ENCODE peak calls at places on chromosomes 11 and 22, in ten cellular contexts. One of them, this sample, is unnamed. For H3K36me3, the result is how much of the 10 kb centered on the place peaks cover.

GRCh38 chr22:24392218-24392931 is 35.0 kb upstream of the ADORA2A start:
- DNase-seq in keratinocyte: no peak
- DNase-seq in CD8-positive, alpha-beta T cell: no peak
- DNase-seq in SK-N-SH: peak
- DNase-seq in sigmoid colon: no peak
- DNase-seq in left ventricle myocardium inferior: no peak
- DNase-seq in esophagus squamous epithelium: no peak
- DNase-seq in bronchial epithelial cell: no peak
- DNase-seq in spleen: no peak
- DNase-seq in thyroid gland: no peak
- DNase-seq in this sample: no peak

GRCh38 chr11:62999649-63000048 is 14.9 kb upstream of the SLC22A6 start:
- DNase-seq in keratinocyte: no peak
- DNase-seq in CD8-positive, alpha-beta T cell: no peak
- DNase-seq in SK-N-SH: no peak
- DNase-seq in sigmoid colon: no peak
- DNase-seq in left ventricle myocardium inferior: no peak
- DNase-seq in esophagus squamous epithelium: no peak
- DNase-seq in bronchial epithelial cell: peak
- DNase-seq in spleen: no peak
- DNase-seq in thyroid gland: peak
- DNase-seq in this sample: no peak

GRCh38 chr22:30861688-30862552 is 106.7 kb downstream of the MORC2 start:
- DNase-seq in keratinocyte: no peak
- DNase-seq in CD8-positive, alpha-beta T cell: no peak
- DNase-seq in SK-N-SH: peak
- DNase-seq in sigmoid colon: no peak
- DNase-seq in left ventricle myocardium inferior: no peak
- DNase-seq in esophagus squamous epithelium: no peak
- DNase-seq in bronchial epithelial cell: no peak
- DNase-seq in spleen: peak
- DNase-seq in thyroid gland: no peak
- DNase-seq in this sample: no peak

GRCh38 chr11:12024314-12024926 is 16.0 kb upstream of the DKK3 start:
- DNase-seq in keratinocyte: no peak
- DNase-seq in CD8-positive, alpha-beta T cell: no peak
- DNase-seq in SK-N-SH: no peak
- DNase-seq in sigmoid colon: no peak
- DNase-seq in left ventricle myocardium inferior: no peak
- DNase-seq in esophagus squamous epithelium: no peak
- DNase-seq in bronchial epithelial cell: no peak
- DNase-seq in spleen: no peak
- DNase-seq in thyroid gland: no peak
- DNase-seq in this sample: no peak

GRCh38 chr22:48960576-48960975 is 867.1 kb downstream of the BRD1 start:
- DNase-seq in keratinocyte: no peak
- DNase-seq in CD8-positive, alpha-beta T cell: no peak
- DNase-seq in SK-N-SH: no peak
- DNase-seq in sigmoid colon: no peak
- DNase-seq in left ventricle myocardium inferior: peak
- DNase-seq in esophagus squamous epithelium: no peak
- DNase-seq in bronchial epithelial cell: no peak
- DNase-seq in spleen: peak
- DNase-seq in thyroid gland: no peak
- DNase-seq in this sample: peak

GRCh38 chr11:27012254-27012921 is 18.5 kb downstream of the FIBIN start:
- DNase-seq in keratinocyte: no peak
- DNase-seq in CD8-positive, alpha-beta T cell: no peak
- DNase-seq in SK-N-SH: peak
- DNase-seq in sigmoid colon: no peak
- DNase-seq in left ventricle myocardium inferior: no peak
- DNase-seq in esophagus squamous epithelium: no peak
- DNase-seq in bronchial epithelial cell: peak
- DNase-seq in spleen: no peak
- DNase-seq in thyroid gland: no peak
- DNase-seq in this sample: no peak

GRCh38 chr11:67497656-67498291 is 7.4 kb downstream of the PITPNM1 start:
- DNase-seq in keratinocyte: no peak
- DNase-seq in CD8-positive, alpha-beta T cell: no peak
- DNase-seq in SK-N-SH: no peak
- DNase-seq in sigmoid colon: no peak
- DNase-seq in left ventricle myocardium inferior: no peak
- DNase-seq in esophagus squamous epithelium: no peak
- DNase-seq in bronchial epithelial cell: no peak
- DNase-seq in spleen: no peak
- DNase-seq in thyroid gland: no peak
- DNase-seq in this sample: no peak

GRCh38 chr11:10660323-10660722 is 33.2 kb downstream of the IRAG1 start:
- DNase-seq in keratinocyte: no peak
- DNase-seq in CD8-positive, alpha-beta T cell: no peak
- DNase-seq in SK-N-SH: no peak
- DNase-seq in sigmoid colon: peak
- DNase-seq in left ventricle myocardium inferior: no peak
- DNase-seq in esophagus squamous epithelium: no peak
- DNase-seq in bronchial epithelial cell: no peak
- DNase-seq in spleen: no peak
- DNase-seq in thyroid gland: no peak
- DNase-seq in this sample: no peak

GRCh38 chr22:49712195-49712791 is 115.4 kb downstream of the BRD1 start:
- DNase-seq in keratinocyte: no peak
- DNase-seq in CD8-positive, alpha-beta T cell: no peak
- DNase-seq in SK-N-SH: no peak
- DNase-seq in sigmoid colon: no peak
- DNase-seq in left ventricle myocardium inferior: no peak
- DNase-seq in esophagus squamous epithelium: no peak
- DNase-seq in bronchial epithelial cell: no peak
- DNase-seq in spleen: peak
- DNase-seq in thyroid gland: peak
- DNase-seq in this sample: no peak

GRCh38 chr11:68016904-68017817 is 7.0 kb downstream of the ALDH3B1 start:
- DNase-seq in keratinocyte: no peak
- DNase-seq in CD8-positive, alpha-beta T cell: no peak
- DNase-seq in SK-N-SH: no peak
- DNase-seq in sigmoid colon: no peak
- DNase-seq in left ventricle myocardium inferior: no peak
- DNase-seq in esophagus squamous epithelium: no peak
- DNase-seq in bronchial epithelial cell: no peak
- DNase-seq in spleen: no peak
- DNase-seq in thyroid gland: no peak
- DNase-seq in this sample: no peak

GRCh38 chr11:12404461-12404860 is 27.1 kb downstream of the PARVA start:
- DNase-seq in keratinocyte: no peak
- DNase-seq in CD8-positive, alpha-beta T cell: no peak
- DNase-seq in SK-N-SH: no peak
- DNase-seq in sigmoid colon: peak
- DNase-seq in left ventricle myocardium inferior: peak
- DNase-seq in esophagus squamous epithelium: no peak
- DNase-seq in bronchial epithelial cell: no peak
- DNase-seq in spleen: no peak
- DNase-seq in thyroid gland: peak
- DNase-seq in this sample: no peak

GRCh38 chr11:106399075-106399500 is 321.6 kb downstream of the AASDHPPT start:
- DNase-seq in keratinocyte: peak
- DNase-seq in CD8-positive, alpha-beta T cell: no peak
- DNase-seq in SK-N-SH: peak
- DNase-seq in sigmoid colon: no peak
- DNase-seq in left ventricle myocardium inferior: no peak
- DNase-seq in esophagus squamous epithelium: no peak
- DNase-seq in bronchial epithelial cell: peak
- DNase-seq in spleen: no peak
- DNase-seq in thyroid gland: no peak
- DNase-seq in this sample: peak

GRCh38 chr11:117226388-117227385 is 5.2 kb downstream of the PCSK7 start:
- DNase-seq in keratinocyte: peak
- DNase-seq in CD8-positive, alpha-beta T cell: peak
- DNase-seq in SK-N-SH: peak
- DNase-seq in sigmoid colon: peak
- DNase-seq in left ventricle myocardium inferior: no peak
- DNase-seq in esophagus squamous epithelium: no peak
- DNase-seq in bronchial epithelial cell: peak
- DNase-seq in spleen: no peak
- DNase-seq in thyroid gland: peak
- DNase-seq in this sample: peak

GRCh38 chr11:1760351-1761109 is 3.2 kb downstream of the CTSD start:
- DNase-seq in keratinocyte: no peak
- DNase-seq in CD8-positive, alpha-beta T cell: no peak
- DNase-seq in SK-N-SH: no peak
- DNase-seq in sigmoid colon: peak
- DNase-seq in left ventricle myocardium inferior: peak
- DNase-seq in esophagus squamous epithelium: no peak
- DNase-seq in bronchial epithelial cell: no peak
- DNase-seq in spleen: peak
- DNase-seq in thyroid gland: peak
- DNase-seq in this sample: no peak

GRCh38 chr11:1228921-1229451 is 6.1 kb downstream of the MUC5B start:
- DNase-seq in keratinocyte: no peak
- DNase-seq in CD8-positive, alpha-beta T cell: no peak
- DNase-seq in SK-N-SH: peak
- DNase-seq in sigmoid colon: no peak
- DNase-seq in left ventricle myocardium inferior: no peak
- DNase-seq in esophagus squamous epithelium: no peak
- DNase-seq in bronchial epithelial cell: no peak
- DNase-seq in spleen: peak
- DNase-seq in thyroid gland: no peak
- DNase-seq in this sample: no peak

GRCh38 chr11:69638941-69639681 is 1.8 kb upstream of the CCND1 start:
- DNase-seq in keratinocyte: peak
- DNase-seq in CD8-positive, alpha-beta T cell: no peak
- DNase-seq in SK-N-SH: peak
- DNase-seq in sigmoid colon: peak
- DNase-seq in left ventricle myocardium inferior: peak
- DNase-seq in esophagus squamous epithelium: no peak
- DNase-seq in bronchial epithelial cell: peak
- DNase-seq in spleen: peak
- DNase-seq in thyroid gland: peak
- DNase-seq in this sample: peak

GRCh38 chr11:15845261-15845660 is 511.1 kb downstream of the SOX6 start:
- DNase-seq in keratinocyte: no peak
- DNase-seq in CD8-positive, alpha-beta T cell: no peak
- DNase-seq in SK-N-SH: no peak
- DNase-seq in sigmoid colon: no peak
- DNase-seq in left ventricle myocardium inferior: no peak
- DNase-seq in esophagus squamous epithelium: no peak
- DNase-seq in bronchial epithelial cell: no peak
- DNase-seq in spleen: no peak
- DNase-seq in thyroid gland: peak
- DNase-seq in this sample: no peak

GRCh38 chr11:94855666-94856065 is 87.5 kb downstream of the AMOTL1 start:
- DNase-seq in keratinocyte: no peak
- DNase-seq in CD8-positive, alpha-beta T cell: no peak
- DNase-seq in SK-N-SH: no peak
- DNase-seq in sigmoid colon: no peak
- DNase-seq in left ventricle myocardium inferior: no peak
- DNase-seq in esophagus squamous epithelium: no peak
- DNase-seq in bronchial epithelial cell: no peak
- DNase-seq in spleen: no peak
- DNase-seq in thyroid gland: peak
- DNase-seq in this sample: no peak
- H3K36me3 ChIP-seq in keratinocyte: under half
- H3K36me3 ChIP-seq in CD8-positive, alpha-beta T cell: under half
- H3K36me3 ChIP-seq in SK-N-SH: half or more
- H3K36me3 ChIP-seq in sigmoid colon: half or more
- H3K36me3 ChIP-seq in left ventricle myocardium inferior: half or more
- H3K36me3 ChIP-seq in esophagus squamous epithelium: half or more
- H3K36me3 ChIP-seq in bronchial epithelial cell: under half
- H3K36me3 ChIP-seq in spleen: half or more
- H3K36me3 ChIP-seq in thyroid gland: under half
- H3K36me3 ChIP-seq in this sample: half or more

GRCh38 chr11:20259506-20259905 is 99.2 kb upstream of the DBX1 start:
- DNase-seq in keratinocyte: no peak
- DNase-seq in CD8-positive, alpha-beta T cell: no peak
- DNase-seq in SK-N-SH: no peak
- DNase-seq in sigmoid colon: no peak
- DNase-seq in left ventricle myocardium inferior: no peak
- DNase-seq in esophagus squamous epithelium: no peak
- DNase-seq in bronchial epithelial cell: no peak
- DNase-seq in spleen: no peak
- DNase-seq in thyroid gland: no peak
- DNase-seq in this sample: no peak

GRCh38 chr11:20258496-20258895 is 98.2 kb upstream of the DBX1 start:
- DNase-seq in keratinocyte: no peak
- DNase-seq in CD8-positive, alpha-beta T cell: no peak
- DNase-seq in SK-N-SH: no peak
- DNase-seq in sigmoid colon: no peak
- DNase-seq in left ventricle myocardium inferior: no peak
- DNase-seq in esophagus squamous epithelium: no peak
- DNase-seq in bronchial epithelial cell: no peak
- DNase-seq in spleen: no peak
- DNase-seq in thyroid gland: no peak
- DNase-seq in this sample: no peak

GRCh38 chr11:20260307-20260706 is 100.0 kb upstream of the DBX1 start:
- DNase-seq in keratinocyte: no peak
- DNase-seq in CD8-positive, alpha-beta T cell: no peak
- DNase-seq in SK-N-SH: no peak
- DNase-seq in sigmoid colon: no peak
- DNase-seq in left ventricle myocardium inferior: no peak
- DNase-seq in esophagus squamous epithelium: no peak
- DNase-seq in bronchial epithelial cell: no peak
- DNase-seq in spleen: no peak
- DNase-seq in thyroid gland: no peak
- DNase-seq in this sample: no peak

GRCh38 chr11:20256925-20257324 is 96.7 kb upstream of the DBX1 start:
- DNase-seq in keratinocyte: no peak
- DNase-seq in CD8-positive, alpha-beta T cell: no peak
- DNase-seq in SK-N-SH: no peak
- DNase-seq in sigmoid colon: no peak
- DNase-seq in left ventricle myocardium inferior: no peak
- DNase-seq in esophagus squamous epithelium: no peak
- DNase-seq in bronchial epithelial cell: no peak
- DNase-seq in spleen: no peak
- DNase-seq in thyroid gland: no peak
- DNase-seq in this sample: no peak

GRCh38 chr11:20261526-20261925 is 101.3 kb upstream of the DBX1 start:
- DNase-seq in keratinocyte: no peak
- DNase-seq in CD8-positive, alpha-beta T cell: no peak
- DNase-seq in SK-N-SH: no peak
- DNase-seq in sigmoid colon: no peak
- DNase-seq in left ventricle myocardium inferior: no peak
- DNase-seq in esophagus squamous epithelium: no peak
- DNase-seq in bronchial epithelial cell: no peak
- DNase-seq in spleen: no peak
- DNase-seq in thyroid gland: no peak
- DNase-seq in this sample: no peak
- TF ChIP-seq CTCF in keratinocyte: no peak
- TF ChIP-seq CTCF in CD8-positive, alpha-beta T cell: no peak
- TF ChIP-seq CTCF in SK-N-SH: no peak
- TF ChIP-seq CTCF in sigmoid colon: no peak
- TF ChIP-seq CTCF in left ventricle myocardium inferior: no peak
- TF ChIP-seq CTCF in esophagus squamous epithelium: no peak
- TF ChIP-seq CTCF in bronchial epithelial cell: no peak
- TF ChIP-seq CTCF in spleen: no peak
- TF ChIP-seq CTCF in thyroid gland: no peak
- TF ChIP-seq CTCF in this sample: no peak

GRCh38 chr22:43983808-43984207 is 28.6 kb downstream of the SAMM50 start:
- DNase-seq in keratinocyte: no peak
- DNase-seq in CD8-positive, alpha-beta T cell: no peak
- DNase-seq in SK-N-SH: no peak
- DNase-seq in sigmoid colon: peak
- DNase-seq in left ventricle myocardium inferior: no peak
- DNase-seq in esophagus squamous epithelium: no peak
- DNase-seq in bronchial epithelial cell: no peak
- DNase-seq in spleen: no peak
- DNase-seq in thyroid gland: no peak
- DNase-seq in this sample: no peak
- H3K36me3 ChIP-seq in keratinocyte: under half
- H3K36me3 ChIP-seq in CD8-positive, alpha-beta T cell: under half
- H3K36me3 ChIP-seq in SK-N-SH: half or more
- H3K36me3 ChIP-seq in sigmoid colon: under half
- H3K36me3 ChIP-seq in left ventricle myocardium inferior: half or more
- H3K36me3 ChIP-seq in esophagus squamous epithelium: half or more
- H3K36me3 ChIP-seq in bronchial epithelial cell: under half
- H3K36me3 ChIP-seq in spleen: half or more
- H3K36me3 ChIP-seq in thyroid gland: half or more
- H3K36me3 ChIP-seq in this sample: half or more

GRCh38 chr11:8309862-8310261 is 46.2 kb upstream of the LMO1 start:
- DNase-seq in keratinocyte: no peak
- DNase-seq in CD8-positive, alpha-beta T cell: no peak
- DNase-seq in SK-N-SH: peak
- DNase-seq in sigmoid colon: peak
- DNase-seq in left ventricle myocardium inferior: no peak
- DNase-seq in esophagus squamous epithelium: no peak
- DNase-seq in bronchial epithelial cell: peak
- DNase-seq in spleen: no peak
- DNase-seq in thyroid gland: no peak
- DNase-seq in this sample: peak
- TF ChIP-seq CTCF in keratinocyte: peak
- TF ChIP-seq CTCF in CD8-positive, alpha-beta T cell: no peak
- TF ChIP-seq CTCF in SK-N-SH: no peak
- TF ChIP-seq CTCF in sigmoid colon: no peak
- TF ChIP-seq CTCF in left ventricle myocardium inferior: peak
- TF ChIP-seq CTCF in esophagus squamous epithelium: peak
- TF ChIP-seq CTCF in bronchial epithelial cell: peak
- TF ChIP-seq CTCF in spleen: no peak
- TF ChIP-seq CTCF in thyroid gland: peak
- TF ChIP-seq CTCF in this sample: peak